ENCODE peak calls at places on chromosomes 4 and X, in eight cellular contexts. One of them, this sample, is unnamed.
A peak's percentile ranks its signal among the peaks of the same experiment; 100 is the strongest.

GRCh38 chr4:7778524-7779193 is 161.0 kb downstream of the AFAP1 start:
- DNase-seq in endothelial cell of umbilical vein: no peak
- DNase-seq in nephron progenitor cell: no peak
- DNase-seq in brain microvascular endothelial cell: no peak
- DNase-seq in adrenal gland: no peak
- DNase-seq in progenitor cell of endocrine pancreas: no peak
- DNase-seq in coronary artery: no peak
- DNase-seq in cardiac fibroblast: no peak
- DNase-seq in this sample: peak; percentile 52

GRCh38 chrX:154409222-154409871 is at the start of gene DNASE1L1:
- DNase-seq in endothelial cell of umbilical vein: peak; percentile 92
- DNase-seq in nephron progenitor cell: peak; percentile 77
- DNase-seq in brain microvascular endothelial cell: peak; percentile 80
- DNase-seq in adrenal gland: peak; percentile 87
- DNase-seq in progenitor cell of endocrine pancreas: peak; percentile 63
- DNase-seq in coronary artery: peak; percentile 96
- DNase-seq in cardiac fibroblast: peak; percentile 92
- DNase-seq in this sample: no peak

GRCh38 chr4:80197601-80198444 is 520 bp downstream of the PRDM8 start:
- DNase-seq in endothelial cell of umbilical vein: peak; percentile 39
- DNase-seq in nephron progenitor cell: peak; percentile 52
- DNase-seq in brain microvascular endothelial cell: no peak
- DNase-seq in adrenal gland: no peak
- DNase-seq in progenitor cell of endocrine pancreas: no peak
- DNase-seq in coronary artery: no peak
- DNase-seq in cardiac fibroblast: no peak
- DNase-seq in this sample: no peak

GRCh38 chr4:41145571-41146078 is 68.7 kb downstream of the APBB2 start:
- DNase-seq in endothelial cell of umbilical vein: no peak
- DNase-seq in nephron progenitor cell: no peak
- DNase-seq in brain microvascular endothelial cell: no peak
- DNase-seq in adrenal gland: no peak
- DNase-seq in progenitor cell of endocrine pancreas: no peak
- DNase-seq in coronary artery: no peak
- DNase-seq in cardiac fibroblast: peak; percentile 39
- DNase-seq in this sample: no peak

GRCh38 chr4:38678078-38678477 is 14.1 kb downstream of the KLF3 start:
- DNase-seq in endothelial cell of umbilical vein: peak; percentile 46
- DNase-seq in nephron progenitor cell: no peak
- DNase-seq in brain microvascular endothelial cell: peak; percentile 91
- DNase-seq in adrenal gland: no peak
- DNase-seq in progenitor cell of endocrine pancreas: no peak
- DNase-seq in coronary artery: no peak
- DNase-seq in cardiac fibroblast: peak; percentile 80
- DNase-seq in this sample: no peak

GRCh38 chr4:84238247-84239090 is 260.6 kb downstream of the NKX6-1 start:
- DNase-seq in endothelial cell of umbilical vein: no peak
- DNase-seq in nephron progenitor cell: no peak
- DNase-seq in brain microvascular endothelial cell: peak; percentile 18
- DNase-seq in adrenal gland: no peak
- DNase-seq in progenitor cell of endocrine pancreas: no peak
- DNase-seq in coronary artery: no peak
- DNase-seq in cardiac fibroblast: peak; percentile 2
- DNase-seq in this sample: no peak

GRCh38 chr4:85165808-85166207 is 199.3 kb upstream of the WDFY3 start:
- DNase-seq in endothelial cell of umbilical vein: no peak
- DNase-seq in nephron progenitor cell: no peak
- DNase-seq in brain microvascular endothelial cell: no peak
- DNase-seq in adrenal gland: no peak
- DNase-seq in progenitor cell of endocrine pancreas: no peak
- DNase-seq in coronary artery: no peak
- DNase-seq in cardiac fibroblast: no peak
- DNase-seq in this sample: no peak

GRCh38 chr4:153618831-153619230 is 65.2 kb upstream of the TLR2 start:
- DNase-seq in endothelial cell of umbilical vein: no peak
- DNase-seq in nephron progenitor cell: no peak
- DNase-seq in brain microvascular endothelial cell: no peak
- DNase-seq in adrenal gland: no peak
- DNase-seq in progenitor cell of endocrine pancreas: no peak
- DNase-seq in coronary artery: no peak
- DNase-seq in cardiac fibroblast: no peak
- DNase-seq in this sample: no peak

GRCh38 chr4:125620066-125620850 is 305.5 kb downstream of the FAT4 start:
- DNase-seq in endothelial cell of umbilical vein: peak; percentile 17
- DNase-seq in nephron progenitor cell: no peak
- DNase-seq in brain microvascular endothelial cell: no peak
- DNase-seq in adrenal gland: no peak
- DNase-seq in progenitor cell of endocrine pancreas: no peak
- DNase-seq in coronary artery: no peak
- DNase-seq in cardiac fibroblast: peak; percentile 28
- DNase-seq in this sample: no peak

GRCh38 chrX:103918584-103919335 is 43.7 kb upstream of the TMSB15B start:
- DNase-seq in endothelial cell of umbilical vein: peak; percentile 76
- DNase-seq in nephron progenitor cell: peak; percentile 71
- DNase-seq in brain microvascular endothelial cell: peak; percentile 39
- DNase-seq in adrenal gland: peak; percentile 66
- DNase-seq in progenitor cell of endocrine pancreas: peak; percentile 20
- DNase-seq in coronary artery: peak; percentile 87
- DNase-seq in cardiac fibroblast: peak; percentile 66
- DNase-seq in this sample: no peak

GRCh38 chrX:10507181-10507580 is 113.2 kb downstream of the MID1 start:
- DNase-seq in endothelial cell of umbilical vein: peak; percentile 16
- DNase-seq in nephron progenitor cell: no peak
- DNase-seq in brain microvascular endothelial cell: no peak
- DNase-seq in adrenal gland: no peak
- DNase-seq in progenitor cell of endocrine pancreas: no peak
- DNase-seq in coronary artery: no peak
- DNase-seq in cardiac fibroblast: peak; percentile 68
- DNase-seq in this sample: no peak

GRCh38 chrX:107445146-107445545 is 4.3 kb upstream of the FRMPD3 start:
- DNase-seq in endothelial cell of umbilical vein: no peak
- DNase-seq in nephron progenitor cell: no peak
- DNase-seq in brain microvascular endothelial cell: no peak
- DNase-seq in adrenal gland: no peak
- DNase-seq in progenitor cell of endocrine pancreas: no peak
- DNase-seq in coronary artery: no peak
- DNase-seq in cardiac fibroblast: no peak
- DNase-seq in this sample: no peak

GRCh38 chrX:81286608-81287007 is 84.7 kb downstream of the SH3BGRL start:
- DNase-seq in endothelial cell of umbilical vein: no peak
- DNase-seq in nephron progenitor cell: no peak
- DNase-seq in brain microvascular endothelial cell: no peak
- DNase-seq in adrenal gland: no peak
- DNase-seq in progenitor cell of endocrine pancreas: no peak
- DNase-seq in coronary artery: no peak
- DNase-seq in cardiac fibroblast: no peak
- DNase-seq in this sample: no peak

GRCh38 chr4:121822796-121823504 is 733 bp downstream of the CCNA2 start:
- DNase-seq in endothelial cell of umbilical vein: peak; percentile 39
- DNase-seq in nephron progenitor cell: peak; percentile 26
- DNase-seq in brain microvascular endothelial cell: peak; percentile 24
- DNase-seq in adrenal gland: peak; percentile 37
- DNase-seq in progenitor cell of endocrine pancreas: no peak
- DNase-seq in coronary artery: peak; percentile 71
- DNase-seq in cardiac fibroblast: peak; percentile 30
- DNase-seq in this sample: no peak

GRCh38 chr4:6119507-6120020 is 80.8 kb downstream of the JAKMIP1 start:
- DNase-seq in endothelial cell of umbilical vein: no peak
- DNase-seq in nephron progenitor cell: no peak
- DNase-seq in brain microvascular endothelial cell: no peak
- DNase-seq in adrenal gland: no peak
- DNase-seq in progenitor cell of endocrine pancreas: no peak
- DNase-seq in coronary artery: no peak
- DNase-seq in cardiac fibroblast: no peak
- DNase-seq in this sample: no peak

GRCh38 chr4:16026155-16026761 is 57.6 kb downstream of the PROM1 start:
- DNase-seq in endothelial cell of umbilical vein: peak; percentile 76
- DNase-seq in nephron progenitor cell: peak; percentile 38
- DNase-seq in brain microvascular endothelial cell: peak; percentile 27
- DNase-seq in adrenal gland: peak; percentile 37
- DNase-seq in progenitor cell of endocrine pancreas: no peak
- DNase-seq in coronary artery: no peak
- DNase-seq in cardiac fibroblast: peak; percentile 78
- DNase-seq in this sample: no peak

GRCh38 chr4:17811078-17811603 is 362 bp downstream of the NCAPG start:
- DNase-seq in endothelial cell of umbilical vein: no peak
- DNase-seq in nephron progenitor cell: no peak
- DNase-seq in brain microvascular endothelial cell: peak; percentile 11
- DNase-seq in adrenal gland: no peak
- DNase-seq in progenitor cell of endocrine pancreas: no peak
- DNase-seq in coronary artery: no peak
- DNase-seq in cardiac fibroblast: no peak
- DNase-seq in this sample: no peak

GRCh38 chr4:121685257-121685656 is 11.5 kb downstream of the ANXA5 start:
- DNase-seq in endothelial cell of umbilical vein: no peak
- DNase-seq in nephron progenitor cell: no peak
- DNase-seq in brain microvascular endothelial cell: no peak
- DNase-seq in adrenal gland: no peak
- DNase-seq in progenitor cell of endocrine pancreas: no peak
- DNase-seq in coronary artery: no peak
- DNase-seq in cardiac fibroblast: no peak
- DNase-seq in this sample: no peak

DNA sequence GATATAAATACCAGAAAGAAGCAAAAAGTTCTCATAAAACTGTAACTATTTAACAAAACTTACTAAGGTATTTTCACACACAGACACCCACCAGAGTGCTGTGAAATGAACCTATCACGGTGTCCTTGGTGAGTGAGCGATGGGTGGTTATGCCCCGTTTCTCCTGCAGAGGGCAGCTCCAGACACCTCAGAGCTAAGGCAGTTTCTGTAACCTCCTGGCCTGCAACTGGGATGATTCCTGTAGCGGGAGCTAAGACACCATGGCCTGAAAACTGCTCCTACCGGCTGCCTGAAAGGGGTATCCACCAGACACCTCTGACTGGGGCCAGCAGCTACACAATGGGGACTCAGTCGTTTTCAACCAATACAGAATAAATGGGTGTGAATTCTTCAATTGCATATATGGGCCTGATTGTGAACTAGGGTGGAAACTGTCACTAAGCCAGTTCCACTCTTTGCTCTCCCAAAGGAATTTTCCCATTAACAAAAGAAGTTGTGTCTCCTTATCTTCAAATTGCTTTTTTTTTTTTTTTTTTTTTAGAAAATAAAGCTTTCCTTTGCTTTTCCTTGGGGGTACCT is 2375.8 kb upstream of the TENM3 start:
- DNase-seq in endothelial cell of umbilical vein: no peak
- DNase-seq in nephron progenitor cell: peak; percentile 78
- DNase-seq in brain microvascular endothelial cell: peak; percentile 4
- DNase-seq in adrenal gland: peak; percentile 88
- DNase-seq in progenitor cell of endocrine pancreas: peak; percentile 32
- DNase-seq in coronary artery: no peak
- DNase-seq in cardiac fibroblast: peak; percentile 1
- DNase-seq in this sample: no peak
- TF ChIP-seq CTCF in endothelial cell of umbilical vein: no peak
- TF ChIP-seq CTCF in nephron progenitor cell: peak; percentile 86
- TF ChIP-seq CTCF in brain microvascular endothelial cell: peak; percentile 85
- TF ChIP-seq CTCF in adrenal gland: peak; percentile 84
- TF ChIP-seq CTCF in progenitor cell of endocrine pancreas: peak; percentile 77
- TF ChIP-seq CTCF in coronary artery: peak; percentile 15
- TF ChIP-seq CTCF in cardiac fibroblast: peak; percentile 47
- TF ChIP-seq CTCF in this sample: peak; percentile 88

GRCh38 chrX:72572248-72573157 is at the start of gene HDAC8:
- DNase-seq in endothelial cell of umbilical vein: peak; percentile 85
- DNase-seq in nephron progenitor cell: peak; percentile 57
- DNase-seq in brain microvascular endothelial cell: peak; percentile 73
- DNase-seq in adrenal gland: peak; percentile 73
- DNase-seq in progenitor cell of endocrine pancreas: peak; percentile 11
- DNase-seq in coronary artery: peak; percentile 74
- DNase-seq in cardiac fibroblast: peak; percentile 87
- DNase-seq in this sample: no peak

GRCh38 chrX:72573158-72573511 is 492 bp upstream of the HDAC8 start:
- DNase-seq in endothelial cell of umbilical vein: no peak
- DNase-seq in nephron progenitor cell: no peak
- DNase-seq in brain microvascular endothelial cell: no peak
- DNase-seq in adrenal gland: no peak
- DNase-seq in progenitor cell of endocrine pancreas: no peak
- DNase-seq in coronary artery: no peak
- DNase-seq in cardiac fibroblast: no peak
- DNase-seq in this sample: no peak

GRCh38 chrX:72566448-72566847 is 6.2 kb downstream of the HDAC8 start:
- DNase-seq in endothelial cell of umbilical vein: no peak
- DNase-seq in nephron progenitor cell: no peak
- DNase-seq in brain microvascular endothelial cell: no peak
- DNase-seq in adrenal gland: no peak
- DNase-seq in progenitor cell of endocrine pancreas: no peak
- DNase-seq in coronary artery: no peak
- DNase-seq in cardiac fibroblast: no peak
- DNase-seq in this sample: no peak

GRCh38 chrX:72568406-72569092 is 4.1 kb downstream of the HDAC8 start:
- DNase-seq in endothelial cell of umbilical vein: peak; percentile 64
- DNase-seq in nephron progenitor cell: no peak
- DNase-seq in brain microvascular endothelial cell: peak; percentile 56
- DNase-seq in adrenal gland: peak; percentile 65
- DNase-seq in progenitor cell of endocrine pancreas: no peak
- DNase-seq in coronary artery: no peak
- DNase-seq in cardiac fibroblast: peak; percentile 61
- DNase-seq in this sample: no peak

GRCh38 chrX:72569786-72570185 is 2.9 kb downstream of the HDAC8 start:
- DNase-seq in endothelial cell of umbilical vein: peak; percentile 22
- DNase-seq in nephron progenitor cell: no peak
- DNase-seq in brain microvascular endothelial cell: peak; percentile 63
- DNase-seq in adrenal gland: no peak
- DNase-seq in progenitor cell of endocrine pancreas: no peak
- DNase-seq in coronary artery: no peak
- DNase-seq in cardiac fibroblast: peak; percentile 75
- DNase-seq in this sample: no peak
- TF ChIP-seq CTCF in endothelial cell of umbilical vein: no peak
- TF ChIP-seq CTCF in nephron progenitor cell: no peak
- TF ChIP-seq CTCF in brain microvascular endothelial cell: peak; percentile 42
- TF ChIP-seq CTCF in adrenal gland: no peak
- TF ChIP-seq CTCF in progenitor cell of endocrine pancreas: no peak
- TF ChIP-seq CTCF in coronary artery: no peak
- TF ChIP-seq CTCF in cardiac fibroblast: peak; percentile 44
- TF ChIP-seq CTCF in this sample: peak; percentile 8

DNA sequence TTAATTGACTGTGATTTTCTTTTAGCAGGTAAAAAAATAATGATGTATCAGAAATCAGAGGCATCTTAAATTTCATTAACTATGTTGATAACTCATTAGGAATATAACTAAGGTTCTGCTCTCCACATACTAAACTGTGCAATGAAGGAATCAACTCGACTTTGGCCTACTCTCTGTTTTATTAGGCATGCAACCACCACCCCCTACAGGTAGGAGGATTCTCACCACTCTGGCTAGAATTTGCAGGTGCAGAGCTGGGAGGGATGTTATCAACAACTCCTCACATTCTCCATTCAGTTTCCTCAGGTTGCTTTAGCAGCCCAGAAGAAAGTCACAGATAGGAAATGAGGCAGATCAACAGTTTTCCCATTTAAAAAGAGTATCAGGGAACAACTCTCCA is 160.1 kb downstream of the COX18 start:
- DNase-seq in endothelial cell of umbilical vein: no peak
- DNase-seq in nephron progenitor cell: no peak
- DNase-seq in brain microvascular endothelial cell: no peak
- DNase-seq in adrenal gland: no peak
- DNase-seq in progenitor cell of endocrine pancreas: no peak
- DNase-seq in coronary artery: no peak
- DNase-seq in cardiac fibroblast: no peak
- DNase-seq in this sample: no peak
- TF ChIP-seq CTCF in endothelial cell of umbilical vein: no peak
- TF ChIP-seq CTCF in nephron progenitor cell: peak; percentile 17
- TF ChIP-seq CTCF in brain microvascular endothelial cell: peak; percentile 59
- TF ChIP-seq CTCF in adrenal gland: no peak
- TF ChIP-seq CTCF in progenitor cell of endocrine pancreas: peak; percentile 61
- TF ChIP-seq CTCF in coronary artery: no peak
- TF ChIP-seq CTCF in cardiac fibroblast: peak; percentile 27
- TF ChIP-seq CTCF in this sample: peak; percentile 20

GRCh38 chr4:77697860-77698599 is 92.4 kb downstream of the CXCL13 start:
- DNase-seq in endothelial cell of umbilical vein: peak; percentile 89
- DNase-seq in nephron progenitor cell: peak; percentile 4
- DNase-seq in brain microvascular endothelial cell: peak; percentile 68
- DNase-seq in adrenal gland: no peak
- DNase-seq in progenitor cell of endocrine pancreas: no peak
- DNase-seq in coronary artery: no peak
- DNase-seq in cardiac fibroblast: peak; percentile 85
- DNase-seq in this sample: no peak
- TF ChIP-seq CTCF in endothelial cell of umbilical vein: peak; percentile 41
- TF ChIP-seq CTCF in nephron progenitor cell: no peak
- TF ChIP-seq CTCF in brain microvascular endothelial cell: peak; percentile 82
- TF ChIP-seq CTCF in adrenal gland: no peak
- TF ChIP-seq CTCF in progenitor cell of endocrine pancreas: peak; percentile 38
- TF ChIP-seq CTCF in coronary artery: no peak
- TF ChIP-seq CTCF in cardiac fibroblast: peak; percentile 68
- TF ChIP-seq CTCF in this sample: peak; percentile 78

This sample was measured in chondrocyte.